ENCODE peak calls at places on chromosomes 1 and 21, in six cellular contexts. One of them, this sample, is unnamed.
A peak's percentile ranks its signal among the peaks of the same experiment; 100 is the strongest.

GRCh38 chr1:1402081-1402900 is 3.2 kb upstream of the CCNL2 start:
- DNase-seq in brain microvascular endothelial cell: peak; percentile 46
- DNase-seq in coronary artery: no peak
- DNase-seq in lower leg skin: no peak
- DNase-seq in HFFc6: peak; percentile 57
- DNase-seq in thyroid gland: peak; percentile 26
- DNase-seq in this sample: no peak

GRCh38 chr1:212013672-212014071 is 21.7 kb downstream of the INTS7 start:
- DNase-seq in lower leg skin: no peak
- DNase-seq in coronary artery: no peak
- DNase-seq in thyroid gland: no peak
- DNase-seq in brain microvascular endothelial cell: no peak
- DNase-seq in HFFc6: no peak
- DNase-seq in this sample: no peak

GRCh38 chr1:28594661-28595411 is 2.8 kb downstream of the RAB42 start:
- DNase-seq in lower leg skin: no peak
- DNase-seq in brain microvascular endothelial cell: no peak
- DNase-seq in thyroid gland: peak; percentile 35
- DNase-seq in coronary artery: no peak
- DNase-seq in HFFc6: no peak
- DNase-seq in this sample: no peak

GRCh38 chr1:203525685-203526084 is 31.7 kb downstream of the OPTC start:
- DNase-seq in coronary artery: no peak
- DNase-seq in HFFc6: no peak
- DNase-seq in lower leg skin: no peak
- DNase-seq in brain microvascular endothelial cell: no peak
- DNase-seq in thyroid gland: no peak
- DNase-seq in this sample: no peak

GRCh38 chr1:168842306-168842705 is 113.3 kb upstream of the DPT start:
- DNase-seq in HFFc6: no peak
- DNase-seq in brain microvascular endothelial cell: no peak
- DNase-seq in lower leg skin: no peak
- DNase-seq in coronary artery: no peak
- DNase-seq in thyroid gland: no peak
- DNase-seq in this sample: no peak

GRCh38 chr1:92882817-92883216 is 51.0 kb downstream of the RPL5 start:
- DNase-seq in brain microvascular endothelial cell: no peak
- DNase-seq in lower leg skin: no peak
- DNase-seq in HFFc6: no peak
- DNase-seq in coronary artery: no peak
- DNase-seq in thyroid gland: no peak
- DNase-seq in this sample: peak; percentile 34

GRCh38 chr1:214472362-214472761 is 79.0 kb downstream of the PTPN14 start:
- DNase-seq in lower leg skin: no peak
- DNase-seq in HFFc6: no peak
- DNase-seq in thyroid gland: no peak
- DNase-seq in brain microvascular endothelial cell: no peak
- DNase-seq in coronary artery: no peak
- DNase-seq in this sample: no peak

GRCh38 chr1:186487163-186487562 is 26.2 kb upstream of the PDC start:
- DNase-seq in thyroid gland: no peak
- DNase-seq in HFFc6: no peak
- DNase-seq in coronary artery: no peak
- DNase-seq in lower leg skin: no peak
- DNase-seq in brain microvascular endothelial cell: peak; percentile 69
- DNase-seq in this sample: no peak

GRCh38 chr1:46812065-46812750 is 13.4 kb downstream of the CYP4B1 start:
- DNase-seq in brain microvascular endothelial cell: no peak
- DNase-seq in HFFc6: no peak
- DNase-seq in thyroid gland: no peak
- DNase-seq in coronary artery: peak; percentile 55
- DNase-seq in lower leg skin: peak; percentile 81
- DNase-seq in this sample: no peak

GRCh38 chr1:115337633-115338456 is at the start of gene NGF:
- DNase-seq in thyroid gland: peak; percentile 31
- DNase-seq in HFFc6: peak; percentile 59
- DNase-seq in brain microvascular endothelial cell: peak; percentile 42
- DNase-seq in coronary artery: peak; percentile 84
- DNase-seq in lower leg skin: peak; percentile 85
- DNase-seq in this sample: no peak

GRCh38 chr1:18110598-18110939 is 3.0 kb downstream of the IGSF21 start:
- DNase-seq in lower leg skin: no peak
- DNase-seq in HFFc6: no peak
- DNase-seq in coronary artery: no peak
- DNase-seq in brain microvascular endothelial cell: no peak
- DNase-seq in thyroid gland: no peak
- DNase-seq in this sample: no peak

GRCh38 chr1:155127105-155127671 is 488 bp upstream of the EFNA1 start:
- DNase-seq in HFFc6: no peak
- DNase-seq in thyroid gland: peak; percentile 89
- DNase-seq in brain microvascular endothelial cell: peak; percentile 41
- DNase-seq in coronary artery: no peak
- DNase-seq in lower leg skin: peak; percentile 92
- DNase-seq in this sample: no peak

GRCh38 chr1:25653558-25653957 is 37.0 kb downstream of the MAN1C1 start:
- DNase-seq in coronary artery: no peak
- DNase-seq in brain microvascular endothelial cell: no peak
- DNase-seq in thyroid gland: no peak
- DNase-seq in lower leg skin: peak; percentile 53
- DNase-seq in HFFc6: no peak
- DNase-seq in this sample: no peak

GRCh38 chr1:54284781-54285563 is 85.0 kb downstream of the MRPL37 start:
- DNase-seq in HFFc6: no peak
- DNase-seq in lower leg skin: no peak
- DNase-seq in coronary artery: no peak
- DNase-seq in brain microvascular endothelial cell: no peak
- DNase-seq in thyroid gland: no peak
- DNase-seq in this sample: no peak

GRCh38 chr1:185317886-185318310 is 855 bp upstream of the IVNS1ABP start:
- DNase-seq in coronary artery: peak; percentile 72
- DNase-seq in lower leg skin: peak; percentile 85
- DNase-seq in HFFc6: peak; percentile 5
- DNase-seq in brain microvascular endothelial cell: no peak
- DNase-seq in thyroid gland: peak; percentile 47
- DNase-seq in this sample: no peak

GRCh38 chr1:202680586-202681352 is 29.5 kb downstream of the SYT2 start:
- DNase-seq in brain microvascular endothelial cell: no peak
- DNase-seq in thyroid gland: no peak
- DNase-seq in HFFc6: no peak
- DNase-seq in lower leg skin: no peak
- DNase-seq in coronary artery: no peak
- DNase-seq in this sample: no peak

GRCh38 chr1:206450271-206450670 is 20.0 kb upstream of the IKBKE start:
- DNase-seq in HFFc6: no peak
- DNase-seq in thyroid gland: no peak
- DNase-seq in brain microvascular endothelial cell: no peak
- DNase-seq in lower leg skin: no peak
- DNase-seq in coronary artery: no peak
- DNase-seq in this sample: no peak

GRCh38 chr1:169060010-169060722 is 46.3 kb upstream of the ATP1B1 start:
- DNase-seq in brain microvascular endothelial cell: no peak
- DNase-seq in lower leg skin: no peak
- DNase-seq in coronary artery: no peak
- DNase-seq in thyroid gland: no peak
- DNase-seq in HFFc6: no peak
- DNase-seq in this sample: no peak

GRCh38 chr21:35989185-35989735 is 71.1 kb downstream of the SETD4 start:
- DNase-seq in thyroid gland: peak; percentile 1
- DNase-seq in lower leg skin: peak; percentile 91
- DNase-seq in coronary artery: peak; percentile 76
- DNase-seq in brain microvascular endothelial cell: no peak
- DNase-seq in HFFc6: no peak
- DNase-seq in this sample: no peak

GRCh38 chr1:94530373-94530878 is 11.1 kb downstream of the F3 start:
- DNase-seq in lower leg skin: no peak
- DNase-seq in HFFc6: no peak
- DNase-seq in coronary artery: no peak
- DNase-seq in brain microvascular endothelial cell: no peak
- DNase-seq in thyroid gland: no peak
- DNase-seq in this sample: no peak

GRCh38 chr1:230772457-230773395 is 25.5 kb downstream of the CAPN9 start:
- DNase-seq in thyroid gland: peak; percentile 45
- DNase-seq in coronary artery: no peak
- DNase-seq in lower leg skin: no peak
- DNase-seq in HFFc6: peak; percentile 66
- DNase-seq in brain microvascular endothelial cell: peak; percentile 59
- DNase-seq in this sample: no peak

GRCh38 chr1:28566931-28567330 is 14.0 kb downstream of the TRNAU1AP start:
- DNase-seq in thyroid gland: no peak
- DNase-seq in coronary artery: no peak
- DNase-seq in brain microvascular endothelial cell: no peak
- DNase-seq in HFFc6: no peak
- DNase-seq in lower leg skin: no peak
- DNase-seq in this sample: no peak

GRCh38 chr1:85374160-85374559 is 90.8 kb downstream of the DDAH1 start:
- DNase-seq in brain microvascular endothelial cell: peak; percentile 74
- DNase-seq in thyroid gland: no peak
- DNase-seq in lower leg skin: no peak
- DNase-seq in coronary artery: no peak
- DNase-seq in HFFc6: peak; percentile 86
- DNase-seq in this sample: no peak

GRCh38 chr1:91075233-91076135 is 53.6 kb upstream of the ZNF644 start:
- DNase-seq in coronary artery: no peak
- DNase-seq in thyroid gland: no peak
- DNase-seq in lower leg skin: no peak
- DNase-seq in brain microvascular endothelial cell: no peak
- DNase-seq in HFFc6: no peak
- DNase-seq in this sample: no peak

GRCh38 chr21:28074676-28075075 is 918.0 kb downstream of the LTN1 start:
- DNase-seq in coronary artery: no peak
- DNase-seq in brain microvascular endothelial cell: no peak
- DNase-seq in HFFc6: no peak
- DNase-seq in lower leg skin: no peak
- DNase-seq in thyroid gland: no peak
- DNase-seq in this sample: no peak

GRCh38 chr1:8790987-8791386 is 26.5 kb downstream of the RERE start:
- DNase-seq in lower leg skin: no peak
- DNase-seq in HFFc6: no peak
- DNase-seq in thyroid gland: no peak
- DNase-seq in coronary artery: no peak
- DNase-seq in brain microvascular endothelial cell: no peak
- DNase-seq in this sample: no peak

GRCh38 chr21:34724857-34725195 is 56.0 kb downstream of the CLIC6 start:
- DNase-seq in lower leg skin: no peak
- DNase-seq in thyroid gland: no peak
- DNase-seq in HFFc6: no peak
- DNase-seq in coronary artery: no peak
- DNase-seq in brain microvascular endothelial cell: no peak
- DNase-seq in this sample: no peak

GRCh38 chr21:34726627-34727337 is 58.0 kb downstream of the CLIC6 start:
- DNase-seq in thyroid gland: no peak
- DNase-seq in coronary artery: no peak
- DNase-seq in lower leg skin: no peak
- DNase-seq in brain microvascular endothelial cell: peak; percentile 16
- DNase-seq in HFFc6: peak; percentile 76
- DNase-seq in this sample: no peak

GRCh38 chr21:34728479-34728878 is 59.7 kb downstream of the CLIC6 start:
- DNase-seq in thyroid gland: no peak
- DNase-seq in brain microvascular endothelial cell: no peak
- DNase-seq in HFFc6: no peak
- DNase-seq in lower leg skin: no peak
- DNase-seq in coronary artery: no peak
- DNase-seq in this sample: no peak

GRCh38 chr21:34724131-34724856 is 55.5 kb downstream of the CLIC6 start:
- DNase-seq in lower leg skin: no peak
- DNase-seq in brain microvascular endothelial cell: no peak
- DNase-seq in coronary artery: no peak
- DNase-seq in thyroid gland: no peak
- DNase-seq in HFFc6: no peak
- DNase-seq in this sample: no peak

GRCh38 chr21:34722684-34723300 is 54.0 kb downstream of the CLIC6 start:
- DNase-seq in thyroid gland: no peak
- DNase-seq in coronary artery: no peak
- DNase-seq in lower leg skin: no peak
- DNase-seq in brain microvascular endothelial cell: no peak
- DNase-seq in HFFc6: no peak
- DNase-seq in this sample: peak; percentile 21
- TF ChIP-seq CTCF in thyroid gland: peak; percentile 31
- TF ChIP-seq CTCF in coronary artery: no peak
- TF ChIP-seq CTCF in lower leg skin: no peak
- TF ChIP-seq CTCF in brain microvascular endothelial cell: peak; percentile 74
- TF ChIP-seq CTCF in HFFc6: peak; percentile 79
- TF ChIP-seq CTCF in this sample: peak; percentile 71

GRCh38 chr1:77948841-77949424 is 29.9 kb downstream of the FUBP1 start:
- DNase-seq in brain microvascular endothelial cell: peak; percentile 31
- DNase-seq in thyroid gland: peak; percentile 29
- DNase-seq in coronary artery: no peak
- DNase-seq in HFFc6: peak; percentile 37
- DNase-seq in lower leg skin: no peak
- DNase-seq in this sample: no peak
- TF ChIP-seq CTCF in brain microvascular endothelial cell: peak; percentile 58
- TF ChIP-seq CTCF in thyroid gland: peak; percentile 23
- TF ChIP-seq CTCF in coronary artery: no peak
- TF ChIP-seq CTCF in HFFc6: peak; percentile 49
- TF ChIP-seq CTCF in lower leg skin: no peak
- TF ChIP-seq CTCF in this sample: no peak

GRCh38 chr1:200512191-200512590 is 102.4 kb upstream of the ZNF281 start:
- DNase-seq in brain microvascular endothelial cell: peak; percentile 69
- DNase-seq in HFFc6: peak; percentile 81
- DNase-seq in thyroid gland: no peak
- DNase-seq in lower leg skin: no peak
- DNase-seq in coronary artery: no peak
- DNase-seq in this sample: no peak

GRCh38 chr1:200505257-200505656 is 95.4 kb upstream of the ZNF281 start:
- DNase-seq in HFFc6: no peak
- DNase-seq in brain microvascular endothelial cell: no peak
- DNase-seq in thyroid gland: no peak
- DNase-seq in lower leg skin: no peak
- DNase-seq in coronary artery: no peak
- DNase-seq in this sample: no peak

GRCh38 chr1:200510228-200510623 is 100.4 kb upstream of the ZNF281 start:
- DNase-seq in coronary artery: no peak
- DNase-seq in HFFc6: peak; percentile 65
- DNase-seq in brain microvascular endothelial cell: peak; percentile 67
- DNase-seq in thyroid gland: peak; percentile 78
- DNase-seq in lower leg skin: no peak
- DNase-seq in this sample: peak; percentile 37

DNA sequence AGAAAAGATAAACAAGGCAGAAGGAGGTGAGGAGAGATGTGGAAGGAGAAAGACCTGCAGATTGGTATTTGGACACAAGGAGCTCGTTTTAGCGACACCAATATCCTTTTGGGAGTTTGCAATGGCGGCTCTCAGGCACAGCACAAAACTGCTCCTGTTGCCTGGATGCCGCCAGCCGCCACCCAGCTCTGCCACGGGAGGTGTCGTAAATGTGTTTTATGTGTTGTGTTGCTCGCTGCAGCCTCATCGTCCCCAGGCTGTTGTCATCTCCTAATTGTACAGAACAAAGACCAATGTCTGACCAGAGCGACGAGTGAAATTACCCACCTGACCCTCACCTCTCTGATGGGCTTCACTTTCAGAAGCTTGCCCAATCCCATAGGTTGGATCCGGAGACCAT is 96.6 kb upstream of the ZNF281 start:
- DNase-seq in lower leg skin: no peak
- DNase-seq in thyroid gland: no peak
- DNase-seq in HFFc6: no peak
- DNase-seq in brain microvascular endothelial cell: no peak
- DNase-seq in coronary artery: no peak
- DNase-seq in this sample: no peak
- TF ChIP-seq CTCF in lower leg skin: no peak
- TF ChIP-seq CTCF in thyroid gland: no peak
- TF ChIP-seq CTCF in HFFc6: no peak
- TF ChIP-seq CTCF in brain microvascular endothelial cell: no peak
- TF ChIP-seq CTCF in coronary artery: no peak
- TF ChIP-seq CTCF in this sample: no peak

GRCh38 chr1:61518670-61519400 is 206.1 kb downstream of the TM2D1 start:
- DNase-seq in thyroid gland: no peak
- DNase-seq in brain microvascular endothelial cell: no peak
- DNase-seq in HFFc6: no peak
- DNase-seq in lower leg skin: no peak
- DNase-seq in coronary artery: no peak
- DNase-seq in this sample: no peak
- TF ChIP-seq CTCF in thyroid gland: no peak
- TF ChIP-seq CTCF in brain microvascular endothelial cell: peak; percentile 13
- TF ChIP-seq CTCF in HFFc6: peak; percentile 20
- TF ChIP-seq CTCF in lower leg skin: no peak
- TF ChIP-seq CTCF in coronary artery: no peak
- TF ChIP-seq CTCF in this sample: no peak

This sample was measured in natural killer cell.